ENCODE peak calls at places on chromosomes 2 and 18, in seven cellular contexts. X is left ventricle myocardium inferior; I is HepG2; U is lower lobe of right lung; A is CD8-positive, alpha-beta T cell; V is HCT116; R is A549. E is an unnamed sample. For H3K9me3, the result is how much of the 10 kb centered on the place peaks cover.

GRCh38 chr2:109254174-109254904 is 125.3 kb downstream of the SH3RF3 start:
- DNase-seq in R (no peak), U (no peak), A (no peak), X (no peak), V (no peak), I (no peak), E (no peak)

GRCh38 chr18:9700261-9700796 is 7.8 kb upstream of the RAB31 start:
- DNase-seq in R (no peak), I (no peak), V (no peak), X (no peak), A (no peak), U (no peak), E (no peak)

GRCh38 chr2:20647764-20648164 is 3.1 kb downstream of the HS1BP3 start:
- DNase-seq in I (no peak), R (no peak), A (no peak), V (no peak), U (no peak), X (no peak), E (no peak)

GRCh38 chr2:63983986-63984605 is 35.1 kb downstream of the VPS54 start:
- DNase-seq in X (no peak), A (no peak), V (no peak), I (peak), U (no peak), R (peak), E (no peak)

GRCh38 chr2:98730053-98730850 is 680 bp downstream of the MGAT4A start:
- DNase-seq in X (peak), A (peak), I (peak), R (peak), U (peak), V (no peak), E (peak)

GRCh38 chr2:120899373-120899772 is 163.7 kb downstream of the GLI2 start:
- DNase-seq in X (no peak), A (no peak), V (no peak), U (peak), R (no peak), I (no peak), E (no peak)

GRCh38 chr2:206164261-206164862 is 4.7 kb downstream of the EEF1B2 start:
- DNase-seq in U (no peak), V (no peak), X (no peak), A (peak), I (peak), R (peak), E (no peak)

GRCh38 chr2:212686285-212686895 is 147.8 kb upstream of the ERBB4 start:
- DNase-seq in I (peak), V (peak), X (peak), U (peak), R (peak), A (peak), E (peak)

GRCh38 chr2:100042559-100042958 is 99.8 kb downstream of the AFF3 start:
- DNase-seq in I (no peak), A (no peak), U (no peak), R (no peak), V (no peak), X (no peak), E (no peak)

GRCh38 chr2:64837925-64838641 is 151.1 kb upstream of the SLC1A4 start:
- DNase-seq in I (no peak), R (peak), U (peak), V (peak), A (no peak), X (peak), E (no peak)

GRCh38 chr2:65453916-65454315 is 21.5 kb upstream of the SPRED2 start:
- DNase-seq in I (no peak), V (no peak), U (no peak), A (no peak), X (no peak), R (no peak), E (no peak)

GRCh38 chr2:8174641-8175257 is 507.1 kb upstream of the ID2 start:
- DNase-seq in U (no peak), A (no peak), X (no peak), I (no peak), R (no peak), V (no peak), E (no peak)

GRCh38 chr18:12721495-12722275 is 18.8 kb downstream of the PSMG2 start:
- DNase-seq in R (no peak), A (no peak), V (no peak), I (no peak), U (no peak), X (no peak), E (no peak)

GRCh38 chr2:96146151-96146880 is 1.1 kb upstream of the DUSP2 start:
- DNase-seq in R (no peak), A (peak), U (peak), X (peak), I (no peak), V (no peak), E (peak)

GRCh38 chr2:144886847-144887246 is 366.9 kb upstream of the ZEB2 start:
- DNase-seq in I (no peak), X (peak), U (no peak), A (no peak), V (no peak), R (no peak), E (no peak)

GRCh38 chr2:133574186-133574585 is 5.9 kb upstream of the NCKAP5 start:
- DNase-seq in X (no peak), V (no peak), A (no peak), R (no peak), U (no peak), I (no peak), E (no peak)

GRCh38 chr2:169038338-169038757 is 7.2 kb upstream of the ABCB11 start:
- DNase-seq in U (no peak), V (no peak), A (no peak), R (peak), I (no peak), X (no peak), E (no peak)

GRCh38 chr2:114929225-114929624 is 486.8 kb downstream of the DPP10 start:
- DNase-seq in R (no peak), V (no peak), I (no peak), A (no peak), U (no peak), X (no peak), E (no peak)

GRCh38 chr18:45722899-45723298 is 1.1 kb upstream of the SLC14A1 start:
- DNase-seq in V (peak), I (peak), R (peak), U (peak), X (peak), A (peak), E (peak)

GRCh38 chr2:120390381-120391055 is 44.6 kb downstream of the INHBB start:
- DNase-seq in U (peak), X (no peak), A (no peak), I (no peak), V (no peak), R (no peak), E (peak)

GRCh38 chr2:223262946-223263345 is 211.0 kb downstream of the KCNE4 start:
- DNase-seq in U (no peak), X (no peak), R (peak), A (no peak), V (peak), I (no peak), E (no peak)

GRCh38 chr2:195638738-195639137 is 18.3 kb upstream of the SLC39A10 start:
- DNase-seq in X (no peak), A (no peak), R (no peak), I (no peak), U (no peak), V (no peak), E (no peak)

GRCh38 chr2:60100034-60100433 is 453.4 kb downstream of the BCL11A start:
- DNase-seq in I (no peak), U (no peak), X (no peak), R (no peak), A (no peak), V (no peak), E (no peak)

GRCh38 chr18:54426085-54426665 is 68.5 kb downstream of the C18orf54 start:
- DNase-seq in X (no peak), A (no peak), I (no peak), R (no peak), U (no peak), V (no peak), E (no peak)

GRCh38 chr2:77521482-77521881 is 694 bp downstream of the LRRTM4 start:
- DNase-seq in I (no peak), U (no peak), A (no peak), X (no peak), V (no peak), R (no peak), E (no peak)

GRCh38 chr2:120290737-120291136 is 38.1 kb downstream of the RALB start:
- DNase-seq in X (no peak), R (no peak), A (no peak), I (no peak), V (no peak), U (no peak), E (no peak)

GRCh38 chr2:141814150-141814549 is 316.7 kb downstream of the LRP1B start:
- DNase-seq in A (no peak), U (no peak), R (no peak), V (no peak), I (no peak), X (no peak), E (no peak)

DNA sequence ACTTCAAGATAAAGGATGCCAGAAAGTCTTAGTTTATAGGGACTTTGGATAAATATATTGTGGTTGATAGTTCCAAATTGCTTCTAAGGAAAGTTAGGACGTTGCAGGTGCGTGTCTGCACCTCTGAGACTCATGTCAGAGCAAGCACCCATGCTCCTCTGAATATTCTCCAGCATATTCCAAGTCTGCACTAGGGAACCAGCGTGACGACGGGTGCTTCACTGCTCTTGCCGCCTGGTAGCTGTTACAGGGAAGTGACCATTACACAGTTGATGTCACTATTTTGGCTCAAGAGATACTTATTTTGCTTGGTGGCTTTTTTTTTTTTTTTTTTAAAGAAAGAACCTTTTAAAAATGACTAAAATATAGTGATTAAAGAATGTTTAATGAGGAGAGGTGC is 35.6 kb downstream of the GATA6 start:
- DNase-seq in U (no peak), X (no peak), V (no peak), I (no peak), A (no peak), R (no peak), E (no peak)
- H3K4me3 ChIP-seq in U (no peak), X (no peak), V (no peak), I (no peak), A (no peak), R (no peak), E (no peak)

GRCh38 chr2:16151281-16151570 is 210.9 kb downstream of the MYCN start:
- DNase-seq in I (no peak), R (no peak), X (no peak), V (no peak), A (no peak), U (no peak), E (no peak)
- H3K9me3 ChIP-seq in I (under half), R (under half), X (under half), V (under half), A (under half), U (under half), E (under half)

GRCh38 chr2:86295071-86295470 is 42.4 kb downstream of the REEP1 start:
- DNase-seq in I (no peak), U (no peak), X (no peak), A (no peak), V (no peak), R (no peak), E (no peak)
- TF ChIP-seq CTCF in I (no peak), U (no peak), X (no peak), A (no peak), V (no peak), R (no peak), E (no peak)

GRCh38 chr18:64254399-64255093 is 105.7 kb upstream of the LINC00305 start:
- DNase-seq in V (no peak), I (no peak), A (no peak), U (no peak), R (no peak), X (no peak), E (no peak)

GRCh38 chr18:64253900-64254299 is 105.0 kb upstream of the LINC00305 start:
- DNase-seq in I (no peak), V (no peak), R (no peak), X (no peak), U (no peak), A (no peak), E (no peak)

GRCh38 chr18:64259871-64260270 is 111.0 kb upstream of the LINC00305 start:
- DNase-seq in U (no peak), I (no peak), R (no peak), X (no peak), A (no peak), V (no peak), E (no peak)

GRCh38 chr18:64260810-64261209 is 111.9 kb upstream of the LINC00305 start:
- DNase-seq in R (no peak), U (no peak), A (no peak), V (no peak), I (no peak), X (no peak), E (no peak)

DNA sequence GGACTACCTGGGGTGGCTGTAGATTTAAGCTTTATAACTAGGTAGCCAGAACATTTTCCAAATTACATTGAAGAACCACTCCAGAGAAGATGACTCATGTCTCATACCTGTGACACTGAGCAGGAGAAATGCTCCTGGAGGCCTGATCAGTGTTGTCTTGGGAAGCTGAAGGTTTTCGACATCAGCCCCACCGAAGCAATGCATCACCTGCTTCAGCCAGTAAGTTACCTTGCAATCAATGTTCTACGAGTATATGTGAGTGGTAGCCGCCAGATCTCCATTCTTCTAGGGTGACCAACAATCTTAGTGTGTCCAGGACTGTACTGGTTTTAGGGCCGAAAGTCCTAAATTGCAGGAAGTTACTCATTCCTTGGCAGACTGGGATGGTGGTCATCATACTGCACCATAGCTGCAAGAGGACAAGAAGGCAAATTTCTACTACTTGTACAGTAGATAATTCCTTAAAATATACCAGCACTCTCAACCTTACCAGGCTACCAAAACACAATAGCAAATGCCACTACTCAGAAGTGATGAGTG is 109.3 kb upstream of the LINC00305 start:
- DNase-seq in X (no peak), U (no peak), R (no peak), V (no peak), A (no peak), I (no peak), E (no peak)
- H3K4me3 ChIP-seq in X (no peak), U (no peak), R (no peak), V (no peak), A (no peak), I (no peak), E (no peak)

DNA sequence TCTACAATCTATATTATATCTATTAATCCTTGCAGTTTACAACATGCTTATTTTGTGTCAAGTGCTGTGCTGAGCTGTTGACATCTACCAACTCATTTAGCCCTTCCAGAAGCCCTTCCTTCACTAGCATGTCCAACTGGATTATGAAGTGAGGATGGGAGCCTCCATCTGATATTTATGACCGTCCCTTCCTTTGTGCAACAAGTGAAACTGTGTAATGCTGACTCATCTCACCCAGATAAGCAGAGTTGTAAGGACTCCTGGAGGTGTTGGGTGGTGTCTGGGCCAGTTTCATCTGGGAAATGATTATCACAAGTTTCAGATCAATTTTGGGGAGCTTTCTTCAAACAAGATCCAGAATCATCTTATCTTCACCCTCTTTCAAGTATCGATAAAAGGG is 156.6 kb upstream of the ETAA1 start:
- DNase-seq in A (no peak), R (no peak), U (no peak), I (no peak), V (no peak), X (no peak), E (no peak)
- H3K9me3 ChIP-seq in A (under half), R (under half), U (under half), I (under half), V (under half), X (under half), E (under half)

E was measured in breast epithelium.